ENCODE peak calls at places on chromosomes 16 and 17, in five cellular contexts. C is esophagus muscularis mucosa, X is GM23338, Q is prostate gland, G is GM12878. E is an unnamed sample.

GRCh38 chr17:38608648-38609047 is 2.9 kb upstream of the SRCIN1 start:
- DNase-seq in C (no peak), X (peak), Q (peak), G (no peak), E (no peak)

GRCh38 chr17:47802341-47803022 is 19.1 kb downstream of the OSBPL7 start:
- DNase-seq in C (no peak), X (peak), Q (peak), G (no peak), E (peak)

GRCh38 chr17:40415390-40415789 is 2.3 kb downstream of the TOP2A start:
- DNase-seq in C (no peak), X (peak), Q (no peak), G (no peak), E (no peak)

GRCh38 chr17:2707721-2708584 is 3.6 kb downstream of the CLUH start:
- DNase-seq in C (no peak), X (peak), Q (no peak), G (no peak), E (no peak)

GRCh38 chr17:33575046-33575445 is 282.0 kb upstream of the ASIC2 start:
- DNase-seq in C (no peak), X (no peak), Q (no peak), G (no peak), E (no peak)

GRCh38 chr16:29809850-29810698 is 1.9 kb upstream of the PRRT2 start:
- DNase-seq in C (no peak), X (peak), Q (no peak), G (no peak), E (no peak)

GRCh38 chr17:21511368-21512195 is 135.4 kb downstream of the KCNJ12 start:
- DNase-seq in C (no peak), X (peak), Q (peak), G (no peak), E (peak)

GRCh38 chr17:82871056-82871775 is 31.4 kb upstream of the ZNF750 start:
- DNase-seq in C (no peak), X (peak), Q (no peak), G (peak), E (peak)

GRCh38 chr17:80101160-80101945 is at the start of gene GAA:
- DNase-seq in C (no peak), X (peak), Q (peak), G (peak), E (peak)

GRCh38 chr17:63498621-63499195 is 21.8 kb downstream of the ACE start:
- DNase-seq in C (no peak), X (no peak), Q (no peak), G (no peak), E (no peak)

GRCh38 chr16:87895641-87896141 is 26.4 kb upstream of the SLC7A5 start:
- DNase-seq in C (no peak), X (no peak), Q (no peak), G (peak), E (peak)

GRCh38 chr16:85912271-85912974 is 13.5 kb downstream of the IRF8 start:
- DNase-seq in C (no peak), X (no peak), Q (no peak), G (no peak), E (no peak)

GRCh38 chr17:343211-343610 is 9.4 kb downstream of the RPH3AL start:
- DNase-seq in C (no peak), X (no peak), Q (no peak), G (no peak), E (no peak)

GRCh38 chr16:13795131-13795530 is 124.8 kb upstream of the ERCC4 start:
- DNase-seq in C (no peak), X (no peak), Q (no peak), G (no peak), E (no peak)

GRCh38 chr16:6483634-6484033 is 849.0 kb upstream of the RBFOX1 start:
- DNase-seq in C (no peak), X (peak), Q (no peak), G (no peak), E (no peak)

GRCh38 chr16:22661161-22661647 is 150.5 kb downstream of the NPIPB5 start:
- DNase-seq in C (no peak), X (no peak), Q (no peak), G (no peak), E (no peak)

GRCh38 chr16:80931985-80932720 is 74.5 kb downstream of the CMC2 start:
- DNase-seq in C (peak), X (peak), Q (peak), G (no peak), E (peak)

GRCh38 chr16:69270395-69270794 is 40.8 kb upstream of the VPS4A start:
- DNase-seq in C (no peak), X (no peak), Q (no peak), G (no peak), E (no peak)

GRCh38 chr16:2364638-2365210 is 24.2 kb upstream of the ABCA3 start:
- DNase-seq in C (no peak), X (no peak), Q (no peak), G (no peak), E (no peak)

GRCh38 chr17:39709319-39709997 is 9.6 kb downstream of the ERBB2 start:
- DNase-seq in C (no peak), X (no peak), Q (no peak), G (no peak), E (no peak)

GRCh38 chr17:72446525-72447250 is 325.9 kb downstream of the SOX9 start:
- DNase-seq in C (no peak), X (no peak), Q (no peak), G (no peak), E (no peak)

GRCh38 chr17:27666831-27667560 is 36.0 kb downstream of the LGALS9 start:
- DNase-seq in C (no peak), X (no peak), Q (no peak), G (no peak), E (no peak)

GRCh38 chr16:67992661-67993206 is 6.5 kb downstream of the DPEP2 start:
- DNase-seq in C (no peak), X (peak), Q (no peak), G (no peak), E (no peak)
- TF ChIP-seq POLR2AphosphoS5 in C (no peak), X (no peak), Q (no peak), G (no peak), E (no peak)

DNA sequence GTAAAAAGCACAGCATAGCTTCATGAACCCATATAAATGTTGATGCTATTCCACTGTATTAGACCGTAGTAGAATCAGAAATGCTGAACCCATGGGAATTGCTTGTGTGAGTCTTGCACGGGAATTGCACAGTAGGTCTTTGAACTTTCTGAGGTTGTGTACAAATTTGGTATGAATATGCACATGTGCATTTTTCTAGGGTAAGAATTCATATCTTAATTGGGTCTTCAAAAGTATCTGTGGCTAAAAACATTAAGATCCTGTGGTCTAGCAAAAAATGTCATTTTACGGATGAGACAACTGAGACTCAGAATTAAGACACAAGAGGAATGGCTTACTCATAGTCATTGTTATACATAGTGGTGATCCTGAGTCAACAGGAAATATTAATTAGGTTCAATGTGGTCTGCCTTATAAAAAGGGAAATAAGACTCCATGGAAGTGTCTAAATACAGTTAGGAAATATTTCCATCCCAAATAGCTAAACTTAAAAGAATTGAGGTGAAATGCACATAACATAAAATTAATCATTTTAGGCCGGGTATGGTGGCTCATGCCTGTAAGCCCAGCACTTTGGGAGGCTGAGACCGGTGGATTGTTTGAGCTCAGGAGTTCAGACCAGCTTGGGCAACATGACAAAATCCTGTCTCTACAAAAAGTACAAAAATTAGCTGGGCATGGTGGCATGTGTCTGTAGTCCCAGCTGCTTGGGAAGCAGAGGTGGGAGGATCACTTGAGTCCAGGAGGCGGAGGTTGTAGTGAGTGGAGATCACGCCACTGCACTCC is 22.8 kb downstream of the TAOK1 start:
- DNase-seq in C (no peak), X (no peak), Q (no peak), G (no peak), E (no peak)
- TF ChIP-seq POLR2AphosphoS5 in C (no peak), X (no peak), Q (no peak), G (no peak), E (no peak)

DNA sequence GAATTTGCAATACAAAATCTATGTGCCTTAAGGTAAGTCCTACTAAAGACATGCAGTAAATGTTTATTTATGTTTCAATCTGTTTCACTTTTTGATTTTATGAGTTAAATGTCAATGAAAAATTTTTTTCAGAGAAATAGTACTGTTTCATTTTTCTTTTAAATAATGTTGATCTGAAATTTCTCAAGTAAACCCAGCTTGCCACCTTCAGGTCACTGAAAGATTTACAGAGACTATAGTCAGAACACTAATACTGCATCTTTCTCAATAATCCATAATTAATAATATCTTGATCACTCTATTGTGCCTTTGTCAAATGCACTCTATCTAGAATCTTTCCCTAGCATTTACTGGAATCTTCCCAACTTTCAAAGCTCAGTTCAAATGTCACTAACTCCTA is 6.5 kb upstream of the DHX40 start:
- DNase-seq in C (no peak), X (peak), Q (no peak), G (no peak), E (no peak)
- TF ChIP-seq POLR2AphosphoS5 in C (no peak), X (no peak), Q (no peak), G (no peak), E (no peak)

GRCh38 chr17:13353590-13353989 is 248.1 kb downstream of the HS3ST3A1 start:
- DNase-seq in C (no peak), X (no peak), Q (no peak), G (no peak), E (no peak)
- TF ChIP-seq POLR2AphosphoS5 in C (no peak), X (no peak), Q (no peak), G (no peak), E (no peak)

GRCh38 chr17:3802461-3803307 is 1.7 kb upstream of the ITGAE start:
- DNase-seq in C (no peak), X (no peak), Q (peak), G (no peak), E (no peak)
- TF ChIP-seq POLR2AphosphoS5 in C (peak), X (no peak), Q (peak), G (no peak), E (no peak)

DNA sequence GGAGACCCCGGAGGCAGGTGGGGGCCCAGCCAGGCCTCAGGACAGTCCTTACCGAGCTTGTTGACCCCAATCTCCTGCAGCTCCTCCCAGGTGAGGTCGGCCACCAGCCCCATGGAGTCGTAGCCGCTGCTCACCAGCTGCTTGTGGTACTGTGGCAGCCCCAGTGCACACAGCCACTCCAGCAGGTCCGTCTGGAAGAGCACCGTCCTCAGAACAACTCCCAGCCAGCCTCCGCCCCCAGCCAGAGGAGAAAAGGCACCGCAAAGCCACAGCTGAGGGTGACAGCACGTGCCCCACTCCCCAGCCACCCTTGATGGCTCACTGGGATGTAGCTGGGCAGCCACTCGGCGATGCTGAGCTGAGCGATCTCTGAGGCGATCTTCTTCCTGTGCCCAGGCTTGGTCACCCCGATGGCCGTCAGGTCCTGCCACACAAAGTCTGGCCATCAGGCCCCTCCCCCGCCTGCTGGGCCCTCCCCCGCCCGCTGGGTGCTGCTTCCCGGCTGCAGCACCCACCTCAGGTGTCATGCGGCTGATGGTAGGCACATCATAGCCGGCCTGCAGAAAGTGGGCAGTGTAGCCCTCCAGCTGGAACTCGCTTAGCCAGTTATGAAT is 11.9 kb downstream of the CASKIN2 start:
- DNase-seq in C (no peak), X (no peak), Q (no peak), G (no peak), E (no peak)
- TF ChIP-seq POLR2AphosphoS5 in C (no peak), X (no peak), Q (no peak), G (no peak), E (no peak)

DNA sequence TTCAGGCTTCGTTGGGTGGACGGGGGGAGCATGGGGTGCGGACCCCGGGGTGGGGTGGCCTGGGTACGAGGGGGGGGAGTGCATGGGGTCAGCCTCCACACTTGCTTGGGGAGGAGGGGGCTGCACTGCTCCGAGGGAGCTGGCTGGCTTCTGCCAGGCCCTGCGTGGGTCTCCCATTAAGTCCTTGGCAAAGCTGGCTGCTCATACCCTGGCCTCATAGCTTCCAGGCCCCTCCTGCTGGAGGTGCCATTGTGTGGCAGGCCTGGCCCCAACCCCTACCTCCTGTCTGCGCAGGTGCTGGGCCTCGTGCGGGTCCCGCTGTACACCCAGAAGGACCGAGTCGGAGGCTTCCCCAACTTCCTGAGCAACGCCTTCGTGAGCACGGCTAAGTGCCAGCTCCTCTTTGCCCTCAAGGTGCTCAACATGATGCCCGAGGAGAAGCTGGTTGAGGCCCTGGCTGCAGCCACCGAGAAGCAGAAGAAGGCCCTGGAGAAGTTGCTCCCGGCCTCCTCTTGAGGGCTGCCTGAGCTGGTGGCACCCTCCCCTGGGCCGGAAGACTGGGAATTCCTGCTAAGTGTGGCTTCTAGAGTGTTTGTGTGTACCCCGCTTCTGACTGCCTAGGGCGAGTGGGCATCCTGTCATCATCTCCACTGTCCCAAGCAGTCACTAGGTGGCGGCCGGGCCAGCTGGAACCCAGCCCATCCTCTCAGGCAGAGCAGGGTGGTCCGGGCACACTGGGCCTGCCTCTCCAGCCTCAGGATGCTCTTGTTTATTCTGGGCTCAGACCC is 1.5 kb downstream of the NUDT16L1 start:
- DNase-seq in C (no peak), X (no peak), Q (no peak), G (no peak), E (no peak)
- TF ChIP-seq POLR2AphosphoS5 in C (no peak), X (peak), Q (no peak), G (no peak), E (no peak)

DNA sequence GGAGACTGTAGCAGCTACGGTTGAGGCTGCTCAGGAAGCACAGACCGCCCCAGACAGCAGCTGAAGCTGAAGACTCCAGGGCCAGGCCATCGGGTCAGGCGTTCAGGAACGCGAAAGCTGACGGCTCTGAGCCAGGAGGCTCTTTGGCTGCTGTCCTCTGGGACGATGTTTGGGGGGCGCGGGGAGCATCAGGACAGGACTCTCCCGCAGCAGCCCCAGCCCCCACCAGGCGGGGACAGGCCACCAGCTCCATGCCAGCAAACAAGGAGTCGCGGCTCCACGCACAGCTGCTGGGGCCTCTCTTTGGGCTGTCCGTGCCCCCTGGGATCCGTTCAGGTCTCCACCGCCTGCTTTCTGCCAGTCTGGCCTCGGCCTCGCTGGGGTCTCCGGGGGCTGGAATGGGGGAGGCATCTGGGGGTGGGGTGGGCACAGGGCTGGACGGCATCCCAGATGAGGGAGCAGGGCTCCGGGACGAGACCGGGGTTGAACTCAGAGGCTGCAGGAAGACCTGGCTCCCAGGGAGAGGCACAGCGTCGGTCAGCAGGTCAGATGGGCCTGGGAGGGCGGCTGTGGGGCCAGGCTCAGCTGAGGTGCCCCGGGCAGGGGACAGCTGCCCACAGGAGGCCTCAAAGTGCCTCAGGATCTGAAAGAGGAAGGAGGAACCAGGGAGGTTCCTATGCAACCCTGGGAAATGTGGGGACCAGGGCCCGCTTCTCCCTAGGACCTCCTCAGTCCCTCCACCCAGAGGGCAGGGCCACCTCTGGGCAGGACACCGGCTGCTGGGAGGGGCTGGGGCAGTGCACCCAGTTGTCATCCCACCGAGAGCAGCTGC is 6.3 kb upstream of the CEP131 start:
- DNase-seq in C (no peak), X (no peak), Q (no peak), G (no peak), E (no peak)
- TF ChIP-seq POLR2AphosphoS5 in C (no peak), X (no peak), Q (no peak), G (no peak), E (no peak)

GRCh38 chr17:9632741-9633140 is 12.6 kb upstream of the USP43 start:
- DNase-seq in C (peak), X (no peak), Q (no peak), G (no peak), E (no peak)

GRCh38 chr17:9636501-9636900 is 8.8 kb upstream of the USP43 start:
- DNase-seq in C (peak), X (no peak), Q (no peak), G (no peak), E (no peak)

DNA sequence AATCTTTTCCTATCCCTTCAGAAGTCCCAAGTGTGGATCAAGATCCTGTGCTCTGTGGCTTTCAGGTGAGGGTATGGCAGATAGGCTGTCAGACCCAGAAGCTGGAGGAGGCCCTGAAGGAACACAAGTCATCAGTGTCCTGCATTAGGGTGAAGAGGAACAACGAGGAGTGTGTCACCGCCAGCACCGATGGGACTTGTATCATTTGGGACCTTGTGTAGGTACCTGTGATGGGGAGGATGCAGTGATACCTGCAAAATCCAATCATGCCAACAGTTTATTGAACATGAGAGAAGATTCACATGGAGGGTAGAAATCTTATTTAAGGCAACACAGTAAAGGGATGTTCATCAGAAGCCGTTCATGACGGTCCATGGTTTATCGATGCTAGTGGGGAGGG is 10.0 kb upstream of the USP43 start:
- DNase-seq in C (peak), X (no peak), Q (no peak), G (no peak), E (no peak)
- TF ChIP-seq POLR2AphosphoS5 in C (no peak), X (no peak), Q (no peak), G (no peak), E (no peak)

E was measured in GM12892.